ENCODE peak calls at places on chromosome 3, in seven cellular contexts. U, Z, J, V, K, I and G are unnamed samples.

GRCh38 chr3:130829575-130829947 is 64.3 kb upstream of the ATP2C1 start:
- DNase-seq in I (no peak), J (no peak), K (no peak), U (no peak), V (no peak), Z (no peak), G (no peak)

GRCh38 chr3:144375122-144375521 is 403.5 kb downstream of the DIPK2A start:
- DNase-seq in V (no peak), K (no peak), J (no peak), U (no peak), I (no peak), Z (no peak), G (no peak)

GRCh38 chr3:193134895-193135294 is 106.1 kb upstream of the PLAAT1 start:
- DNase-seq in Z (no peak), J (no peak), I (no peak), K (no peak), U (no peak), V (no peak), G (no peak)

GRCh38 chr3:40186508-40186907 is 123.0 kb upstream of the EIF1B start:
- DNase-seq in Z (no peak), U (no peak), K (no peak), V (no peak), I (no peak), J (no peak), G (no peak)

GRCh38 chr3:174325834-174326705 is 533.1 kb upstream of the NAALADL2 start:
- DNase-seq in I (no peak), V (no peak), U (no peak), Z (no peak), J (no peak), K (no peak), G (no peak)

GRCh38 chr3:43855674-43856299 is 165.0 kb downstream of the ABHD5 start:
- DNase-seq in U (no peak), I (no peak), V (peak), K (peak), J (no peak), Z (peak), G (no peak)

GRCh38 chr3:144590854-144591253 is 619.2 kb downstream of the DIPK2A start:
- DNase-seq in I (no peak), Z (peak), U (no peak), K (no peak), V (no peak), J (no peak), G (no peak)

GRCh38 chr3:47392933-47393332 is 12.1 kb downstream of the PTPN23 start:
- DNase-seq in Z (no peak), J (no peak), V (no peak), I (no peak), K (no peak), U (no peak), G (no peak)

GRCh38 chr3:158711886-158712285 is 20.4 kb downstream of the RARRES1 start:
- DNase-seq in I (no peak), U (no peak), K (no peak), Z (no peak), V (no peak), J (no peak), G (no peak)